ENCODE peak calls at places on chromosomes 3 and 15, in five cellular contexts. One of them, this sample, is unnamed.

GRCh38 chr15:27707216-27707710 is 391.9 kb downstream of the OCA2 start:
- DNase-seq in ELF-1: no peak
- DNase-seq in activated naive CD4-positive, alpha-beta T cell treated with Interleukin-2 at 50 U/mL for 16 hours: no peak
- DNase-seq in H54: no peak
- DNase-seq in activated CD8-positive, alpha-beta memory T cell treated with anti-CD3 and anti-CD28 coated beads, Interleukin-2, amount 50 U/mL, for 48 hours: no peak
- DNase-seq in this sample: no peak

GRCh38 chr15:37096878-37097568 is 3.3 kb downstream of the MEIS2 start:
- DNase-seq in H54: peak; percentile 23
- DNase-seq in activated naive CD4-positive, alpha-beta T cell treated with Interleukin-2 at 50 U/mL for 16 hours: no peak
- DNase-seq in activated CD8-positive, alpha-beta memory T cell treated with anti-CD3 and anti-CD28 coated beads, Interleukin-2, amount 50 U/mL, for 48 hours: no peak
- DNase-seq in ELF-1: peak; percentile 55
- DNase-seq in this sample: no peak

GRCh38 chr15:34719051-34719882 is 35.5 kb downstream of the GJD2 start:
- DNase-seq in H54: no peak
- DNase-seq in activated CD8-positive, alpha-beta memory T cell treated with anti-CD3 and anti-CD28 coated beads, Interleukin-2, amount 50 U/mL, for 48 hours: no peak
- DNase-seq in ELF-1: no peak
- DNase-seq in activated naive CD4-positive, alpha-beta T cell treated with Interleukin-2 at 50 U/mL for 16 hours: no peak
- DNase-seq in this sample: no peak

GRCh38 chr3:180827171-180827570 is 85.3 kb upstream of the FXR1 start:
- DNase-seq in ELF-1: no peak
- DNase-seq in activated CD8-positive, alpha-beta memory T cell treated with anti-CD3 and anti-CD28 coated beads, Interleukin-2, amount 50 U/mL, for 48 hours: no peak
- DNase-seq in activated naive CD4-positive, alpha-beta T cell treated with Interleukin-2 at 50 U/mL for 16 hours: no peak
- DNase-seq in H54: no peak
- DNase-seq in this sample: no peak

GRCh38 chr3:38578551-38578950 is 70.9 kb downstream of the SCN5A start:
- DNase-seq in activated CD8-positive, alpha-beta memory T cell treated with anti-CD3 and anti-CD28 coated beads, Interleukin-2, amount 50 U/mL, for 48 hours: peak; percentile 34
- DNase-seq in H54: no peak
- DNase-seq in ELF-1: no peak
- DNase-seq in activated naive CD4-positive, alpha-beta T cell treated with Interleukin-2 at 50 U/mL for 16 hours: no peak
- DNase-seq in this sample: no peak

GRCh38 chr3:149534671-149535394 is 60.3 kb downstream of the TM4SF4 start:
- DNase-seq in H54: no peak
- DNase-seq in ELF-1: no peak
- DNase-seq in activated naive CD4-positive, alpha-beta T cell treated with Interleukin-2 at 50 U/mL for 16 hours: no peak
- DNase-seq in activated CD8-positive, alpha-beta memory T cell treated with anti-CD3 and anti-CD28 coated beads, Interleukin-2, amount 50 U/mL, for 48 hours: no peak
- DNase-seq in this sample: no peak

GRCh38 chr3:163916596-163917560 is 1161.4 kb downstream of the SI start:
- DNase-seq in activated naive CD4-positive, alpha-beta T cell treated with Interleukin-2 at 50 U/mL for 16 hours: no peak
- DNase-seq in activated CD8-positive, alpha-beta memory T cell treated with anti-CD3 and anti-CD28 coated beads, Interleukin-2, amount 50 U/mL, for 48 hours: no peak
- DNase-seq in H54: no peak
- DNase-seq in ELF-1: no peak
- DNase-seq in this sample: no peak

GRCh38 chr15:83396071-83396470 is 51.1 kb upstream of the SH3GL3 start:
- DNase-seq in activated CD8-positive, alpha-beta memory T cell treated with anti-CD3 and anti-CD28 coated beads, Interleukin-2, amount 50 U/mL, for 48 hours: no peak
- DNase-seq in H54: no peak
- DNase-seq in ELF-1: peak; percentile 32
- DNase-seq in activated naive CD4-positive, alpha-beta T cell treated with Interleukin-2 at 50 U/mL for 16 hours: no peak
- DNase-seq in this sample: no peak

GRCh38 chr3:131739211-131739610 is 236.4 kb upstream of the MRPL3 start:
- DNase-seq in H54: no peak
- DNase-seq in activated naive CD4-positive, alpha-beta T cell treated with Interleukin-2 at 50 U/mL for 16 hours: no peak
- DNase-seq in activated CD8-positive, alpha-beta memory T cell treated with anti-CD3 and anti-CD28 coated beads, Interleukin-2, amount 50 U/mL, for 48 hours: no peak
- DNase-seq in ELF-1: peak; percentile 40
- DNase-seq in this sample: no peak

GRCh38 chr3:111748132-111748531 is 110.9 kb upstream of the PHLDB2 start:
- DNase-seq in activated naive CD4-positive, alpha-beta T cell treated with Interleukin-2 at 50 U/mL for 16 hours: no peak
- DNase-seq in ELF-1: no peak
- DNase-seq in activated CD8-positive, alpha-beta memory T cell treated with anti-CD3 and anti-CD28 coated beads, Interleukin-2, amount 50 U/mL, for 48 hours: no peak
- DNase-seq in H54: no peak
- DNase-seq in this sample: no peak

GRCh38 chr3:72523409-72524172 is 324.7 kb downstream of the SHQ1 start:
- DNase-seq in activated CD8-positive, alpha-beta memory T cell treated with anti-CD3 and anti-CD28 coated beads, Interleukin-2, amount 50 U/mL, for 48 hours: no peak
- DNase-seq in H54: no peak
- DNase-seq in ELF-1: no peak
- DNase-seq in activated naive CD4-positive, alpha-beta T cell treated with Interleukin-2 at 50 U/mL for 16 hours: no peak
- DNase-seq in this sample: peak; percentile 80

GRCh38 chr3:60240558-60240957 is 1010.7 kb downstream of the FHIT start:
- DNase-seq in activated naive CD4-positive, alpha-beta T cell treated with Interleukin-2 at 50 U/mL for 16 hours: no peak
- DNase-seq in activated CD8-positive, alpha-beta memory T cell treated with anti-CD3 and anti-CD28 coated beads, Interleukin-2, amount 50 U/mL, for 48 hours: no peak
- DNase-seq in H54: no peak
- DNase-seq in ELF-1: no peak
- DNase-seq in this sample: no peak

GRCh38 chr3:111961461-111962269 is 17.2 kb upstream of the ABHD10 start:
- DNase-seq in H54: no peak
- DNase-seq in activated CD8-positive, alpha-beta memory T cell treated with anti-CD3 and anti-CD28 coated beads, Interleukin-2, amount 50 U/mL, for 48 hours: no peak
- DNase-seq in ELF-1: peak; percentile 76
- DNase-seq in activated naive CD4-positive, alpha-beta T cell treated with Interleukin-2 at 50 U/mL for 16 hours: no peak
- DNase-seq in this sample: no peak

GRCh38 chr15:59501531-59502113 is 63.6 kb downstream of the FAM81A start:
- DNase-seq in activated naive CD4-positive, alpha-beta T cell treated with Interleukin-2 at 50 U/mL for 16 hours: no peak
- DNase-seq in H54: peak; percentile 24
- DNase-seq in ELF-1: peak; percentile 29
- DNase-seq in activated CD8-positive, alpha-beta memory T cell treated with anti-CD3 and anti-CD28 coated beads, Interleukin-2, amount 50 U/mL, for 48 hours: no peak
- DNase-seq in this sample: peak; percentile 35

GRCh38 chr3:87595798-87596197 is 319.4 kb upstream of the POU1F1 start:
- DNase-seq in ELF-1: no peak
- DNase-seq in activated CD8-positive, alpha-beta memory T cell treated with anti-CD3 and anti-CD28 coated beads, Interleukin-2, amount 50 U/mL, for 48 hours: no peak
- DNase-seq in activated naive CD4-positive, alpha-beta T cell treated with Interleukin-2 at 50 U/mL for 16 hours: no peak
- DNase-seq in H54: no peak
- DNase-seq in this sample: no peak

GRCh38 chr3:106130384-106131084 is 261.7 kb upstream of the CBLB start:
- DNase-seq in activated naive CD4-positive, alpha-beta T cell treated with Interleukin-2 at 50 U/mL for 16 hours: no peak
- DNase-seq in H54: no peak
- DNase-seq in ELF-1: no peak
- DNase-seq in activated CD8-positive, alpha-beta memory T cell treated with anti-CD3 and anti-CD28 coated beads, Interleukin-2, amount 50 U/mL, for 48 hours: no peak
- DNase-seq in this sample: no peak

GRCh38 chr3:10459954-10460754 is 45.2 kb downstream of the ATP2B2 start:
- DNase-seq in H54: peak; percentile 90
- DNase-seq in activated CD8-positive, alpha-beta memory T cell treated with anti-CD3 and anti-CD28 coated beads, Interleukin-2, amount 50 U/mL, for 48 hours: peak; percentile 64
- DNase-seq in ELF-1: peak; percentile 97
- DNase-seq in activated naive CD4-positive, alpha-beta T cell treated with Interleukin-2 at 50 U/mL for 16 hours: peak; percentile 44
- DNase-seq in this sample: no peak

GRCh38 chr15:59904450-59904979 is 99.6 kb upstream of the FOXB1 start:
- DNase-seq in ELF-1: peak; percentile 16
- DNase-seq in activated CD8-positive, alpha-beta memory T cell treated with anti-CD3 and anti-CD28 coated beads, Interleukin-2, amount 50 U/mL, for 48 hours: no peak
- DNase-seq in activated naive CD4-positive, alpha-beta T cell treated with Interleukin-2 at 50 U/mL for 16 hours: no peak
- DNase-seq in H54: no peak
- DNase-seq in this sample: no peak

GRCh38 chr3:153399636-153400035 is 237.6 kb downstream of the RAP2B start:
- DNase-seq in activated CD8-positive, alpha-beta memory T cell treated with anti-CD3 and anti-CD28 coated beads, Interleukin-2, amount 50 U/mL, for 48 hours: no peak
- DNase-seq in activated naive CD4-positive, alpha-beta T cell treated with Interleukin-2 at 50 U/mL for 16 hours: no peak
- DNase-seq in ELF-1: no peak
- DNase-seq in H54: no peak
- DNase-seq in this sample: peak; percentile 16

GRCh38 chr15:24645627-24646026 is 29.9 kb upstream of the NPAP1 start:
- DNase-seq in activated naive CD4-positive, alpha-beta T cell treated with Interleukin-2 at 50 U/mL for 16 hours: no peak
- DNase-seq in ELF-1: no peak
- DNase-seq in H54: no peak
- DNase-seq in activated CD8-positive, alpha-beta memory T cell treated with anti-CD3 and anti-CD28 coated beads, Interleukin-2, amount 50 U/mL, for 48 hours: no peak
- DNase-seq in this sample: no peak

GRCh38 chr3:177026505-177027277 is 170.6 kb downstream of the TBL1XR1 start:
- DNase-seq in ELF-1: no peak
- DNase-seq in H54: no peak
- DNase-seq in activated CD8-positive, alpha-beta memory T cell treated with anti-CD3 and anti-CD28 coated beads, Interleukin-2, amount 50 U/mL, for 48 hours: no peak
- DNase-seq in activated naive CD4-positive, alpha-beta T cell treated with Interleukin-2 at 50 U/mL for 16 hours: no peak
- DNase-seq in this sample: no peak

GRCh38 chr15:49308686-49309085 is 114.4 kb upstream of the FGF7 start:
- DNase-seq in activated CD8-positive, alpha-beta memory T cell treated with anti-CD3 and anti-CD28 coated beads, Interleukin-2, amount 50 U/mL, for 48 hours: no peak
- DNase-seq in activated naive CD4-positive, alpha-beta T cell treated with Interleukin-2 at 50 U/mL for 16 hours: no peak
- DNase-seq in ELF-1: no peak
- DNase-seq in H54: no peak
- DNase-seq in this sample: no peak

GRCh38 chr3:147538034-147538433 is 128.9 kb downstream of the ZIC1 start:
- DNase-seq in activated CD8-positive, alpha-beta memory T cell treated with anti-CD3 and anti-CD28 coated beads, Interleukin-2, amount 50 U/mL, for 48 hours: no peak
- DNase-seq in activated naive CD4-positive, alpha-beta T cell treated with Interleukin-2 at 50 U/mL for 16 hours: no peak
- DNase-seq in ELF-1: no peak
- DNase-seq in H54: no peak
- DNase-seq in this sample: no peak

GRCh38 chr3:139937674-139938279 is 2.8 kb downstream of the CLSTN2 start:
- DNase-seq in activated CD8-positive, alpha-beta memory T cell treated with anti-CD3 and anti-CD28 coated beads, Interleukin-2, amount 50 U/mL, for 48 hours: no peak
- DNase-seq in activated naive CD4-positive, alpha-beta T cell treated with Interleukin-2 at 50 U/mL for 16 hours: no peak
- DNase-seq in ELF-1: no peak
- DNase-seq in H54: peak; percentile 39
- DNase-seq in this sample: no peak

GRCh38 chr3:79041621-79042020 is 726.2 kb downstream of the ROBO1 start:
- DNase-seq in activated naive CD4-positive, alpha-beta T cell treated with Interleukin-2 at 50 U/mL for 16 hours: no peak
- DNase-seq in activated CD8-positive, alpha-beta memory T cell treated with anti-CD3 and anti-CD28 coated beads, Interleukin-2, amount 50 U/mL, for 48 hours: no peak
- DNase-seq in ELF-1: no peak
- DNase-seq in H54: no peak
- DNase-seq in this sample: no peak